ENCODE peak calls at places on chromosomes 16 and 17, in four cellular contexts. Y is Peyer's patch, A is GM23338, Z is body of pancreas. H is an unnamed sample.

GRCh38 chr17:82117139-82118090 is 19.4 kb upstream of the FASN start:
- DNase-seq in Y (no peak), A (no peak), Z (no peak), H (no peak)

GRCh38 chr16:19126300-19126699 is 12.5 kb downstream of the ITPRIPL2 start:
- DNase-seq in Y (no peak), A (no peak), Z (no peak), H (no peak)

GRCh38 chr16:85402910-85403692 is 210.0 kb upstream of the GSE1 start:
- DNase-seq in Y (no peak), A (peak), Z (peak), H (peak)

GRCh38 chr17:78432226-78432894 is 53.9 kb downstream of the PGS1 start:
- DNase-seq in Y (no peak), A (no peak), Z (peak), H (no peak)

GRCh38 chr17:2435852-2436251 is 35.0 kb upstream of the MNT start:
- DNase-seq in Y (no peak), A (peak), Z (peak), H (no peak)

GRCh38 chr16:15970743-15971434 is 21.5 kb downstream of the ABCC1 start:
- DNase-seq in Y (no peak), A (peak), Z (no peak), H (no peak)

GRCh38 chr17:73875346-73875745 is 231.1 kb upstream of the SDK2 start:
- DNase-seq in Y (no peak), A (no peak), Z (no peak), H (no peak)

GRCh38 chr17:61669522-61669921 is 78.5 kb upstream of the NACA2 start:
- DNase-seq in Y (no peak), A (no peak), Z (no peak), H (no peak)

GRCh38 chr17:78144736-78145641 is 1.2 kb upstream of the C17orf99 start:
- DNase-seq in Y (no peak), A (no peak), Z (peak), H (no peak)

GRCh38 chr17:57288034-57288752 is 31.9 kb downstream of the MSI2 start:
- DNase-seq in Y (no peak), A (no peak), Z (no peak), H (peak)

GRCh38 chr17:6479626-6480324 is 35.5 kb downstream of the PIMREG start:
- DNase-seq in Y (no peak), A (no peak), Z (no peak), H (no peak)

GRCh38 chr17:49260011-49260921 is 29.7 kb upstream of the PHOSPHO1 start:
- DNase-seq in Y (peak), A (peak), Z (peak), H (peak)

GRCh38 chr16:88071908-88072307 is 120.7 kb downstream of the BANP start:
- DNase-seq in Y (peak), A (no peak), Z (no peak), H (no peak)

GRCh38 chr16:67993207-67994036 is 5.9 kb downstream of the DPEP2 start:
- DNase-seq in Y (peak), A (peak), Z (peak), H (peak)

GRCh38 chr17:82438401-82439193 is 12.0 kb downstream of the CYBC1 start:
- DNase-seq in Y (no peak), A (no peak), Z (peak), H (no peak)

GRCh38 chr17:50272246-50272645 is 2.0 kb upstream of the TMEM92 start:
- DNase-seq in Y (peak), A (no peak), Z (no peak), H (no peak)

GRCh38 chr17:50274945-50275221 is 617 bp downstream of the TMEM92 start:
- DNase-seq in Y (no peak), A (no peak), Z (no peak), H (no peak)

GRCh38 chr17:50274142-50274944 is at the start of gene TMEM92:
- DNase-seq in Y (peak), A (peak), Z (peak), H (no peak)

GRCh38 chr17:50272711-50273653 is 1.3 kb upstream of the TMEM92 start:
- DNase-seq in Y (peak), A (peak), Z (peak), H (peak)

DNA sequence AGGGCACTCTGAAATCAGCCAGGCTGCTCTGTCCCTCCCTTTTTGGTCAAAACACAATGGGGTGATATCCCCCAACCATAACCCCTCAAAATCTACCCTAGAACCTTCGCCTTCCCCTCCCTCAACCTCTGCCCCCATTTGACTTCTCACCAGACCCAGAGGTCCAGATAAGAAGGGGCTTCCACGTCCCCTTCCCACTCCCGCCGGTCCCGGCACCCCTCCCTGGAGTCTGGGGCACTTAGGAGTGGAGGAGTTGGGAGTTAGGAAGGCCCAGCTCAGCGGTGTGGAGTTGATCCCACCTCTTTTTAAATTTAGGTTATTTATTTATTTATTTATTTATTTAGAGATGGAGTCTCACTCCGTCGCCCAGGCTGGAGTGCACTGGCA is 619 bp upstream of the TMEM92 start:
- DNase-seq in Y (peak), A (no peak), Z (no peak), H (no peak)
- H3K27ac ChIP-seq in Y (no peak), A (no peak), Z (no peak), H (no peak)

GRCh38 chr17:38674013-38674748 is 576 bp downstream of the EPOP start:
- DNase-seq in Y (peak), A (peak), Z (peak), H (peak)

GRCh38 chr17:38672788-38673713 is 1.7 kb downstream of the EPOP start:
- DNase-seq in Y (no peak), A (peak), Z (no peak), H (no peak)

GRCh38 chr17:38673714-38674012 is 1.1 kb downstream of the EPOP start:
- DNase-seq in Y (no peak), A (peak), Z (peak), H (peak)

GRCh38 chr17:38676706-38677504 is 2.1 kb upstream of the EPOP start:
- DNase-seq in Y (peak), A (peak), Z (peak), H (peak)

DNA sequence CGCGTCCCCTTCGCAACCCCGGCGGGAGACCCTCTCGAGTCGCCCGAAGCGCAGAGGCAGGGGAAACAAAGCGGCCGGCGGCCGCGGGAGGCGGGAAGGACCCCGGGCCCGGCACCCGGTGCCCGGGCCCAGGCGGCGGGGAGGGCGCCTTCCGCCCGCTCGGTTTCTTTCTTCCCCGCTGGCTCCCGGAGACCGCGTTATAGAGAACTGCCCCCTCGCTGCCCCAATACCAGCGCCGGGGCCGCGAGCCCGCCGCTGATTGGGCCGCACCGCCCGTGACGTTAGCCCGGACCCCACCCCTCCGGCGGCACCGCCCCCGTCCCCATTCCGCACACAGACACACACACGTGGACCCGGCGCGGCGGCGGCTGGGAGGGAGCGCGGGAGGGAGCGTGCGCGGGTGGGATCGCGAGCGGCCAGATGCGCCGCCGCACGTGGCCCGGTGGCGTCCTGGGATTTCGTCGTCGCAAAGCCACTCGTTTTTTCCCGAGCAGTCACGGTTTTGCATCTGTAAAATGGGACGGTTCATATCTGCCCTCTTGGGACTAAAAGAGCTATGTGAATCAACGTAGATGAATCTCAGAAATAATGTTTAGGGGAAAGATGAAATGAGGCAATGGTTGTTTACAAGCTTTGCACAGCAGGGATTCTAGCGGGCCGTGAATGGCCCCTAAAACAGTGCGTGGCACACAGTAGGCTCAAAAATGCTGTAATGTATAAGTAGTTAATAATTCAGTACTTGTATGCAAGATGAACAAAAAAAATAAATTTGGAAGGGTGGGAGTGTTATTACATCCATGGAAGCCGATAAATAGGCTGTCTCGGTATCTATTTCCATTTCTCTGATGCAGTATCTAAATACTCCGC is at the start of gene EPOP:
- DNase-seq in Y (peak), A (peak), Z (peak), H (peak)
- TF ChIP-seq CTCF in Y (no peak), A (no peak), Z (no peak), H (peak)

GRCh38 chr17:34255841-34256240 is 756 bp downstream of the CCL2 start:
- DNase-seq in Y (no peak), A (no peak), Z (no peak), H (no peak)

GRCh38 chr17:34257299-34257985 is 2.4 kb downstream of the CCL2 start:
- DNase-seq in Y (no peak), A (no peak), Z (no peak), H (no peak)

GRCh38 chr17:34254146-34254545 is 939 bp upstream of the CCL2 start:
- DNase-seq in Y (no peak), A (no peak), Z (no peak), H (no peak)

GRCh38 chr17:34254651-34255380 is at the start of gene CCL2:
- DNase-seq in Y (no peak), A (peak), Z (peak), H (peak)

DNA sequence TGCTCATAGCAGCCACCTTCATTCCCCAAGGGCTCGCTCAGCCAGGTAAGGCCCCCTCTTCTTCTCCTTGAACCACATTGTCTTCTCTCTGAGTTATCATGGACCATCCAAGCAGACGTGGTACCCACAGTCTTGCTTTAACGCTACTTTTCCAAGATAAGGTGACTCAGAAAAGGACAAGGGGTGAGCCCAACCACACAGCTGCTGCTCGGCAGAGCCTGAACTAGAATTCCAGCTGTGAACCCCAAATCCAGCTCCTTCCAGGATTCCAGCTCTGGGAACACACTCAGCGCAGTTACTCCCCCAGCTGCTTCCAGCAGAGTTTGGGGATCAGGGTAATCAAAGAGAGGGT is 272 bp downstream of the CCL2 start:
- DNase-seq in Y (no peak), A (no peak), Z (no peak), H (no peak)
- H3K27ac ChIP-seq in Y (peak), A (peak), Z (peak), H (peak)

GRCh38 chr16:17078950-17079631 is 391.7 kb downstream of the XYLT1 start:
- DNase-seq in Y (no peak), A (peak), Z (no peak), H (no peak)
- TF ChIP-seq CTCF in Y (no peak), A (peak), Z (no peak), H (no peak)

GRCh38 chr17:51374220-51374619 is 113.9 kb downstream of the UTP18 start:
- DNase-seq in Y (no peak), A (peak), Z (no peak), H (no peak)

GRCh38 chr17:51371732-51372151 is 111.4 kb downstream of the UTP18 start:
- DNase-seq in Y (no peak), A (peak), Z (peak), H (no peak)

GRCh38 chr17:51372345-51373004 is 112.1 kb downstream of the UTP18 start:
- DNase-seq in Y (no peak), A (peak), Z (no peak), H (no peak)

GRCh38 chr17:51373489-51374194 is 113.3 kb downstream of the UTP18 start:
- DNase-seq in Y (no peak), A (peak), Z (no peak), H (no peak)
- H3K27ac ChIP-seq in Y (no peak), A (peak), Z (no peak), H (no peak)

GRCh38 chr16:11506816-11507305 is 79.9 kb downstream of the LITAF start:
- DNase-seq in Y (no peak), A (no peak), Z (no peak), H (no peak)
- TF ChIP-seq CTCF in Y (no peak), A (no peak), Z (no peak), H (no peak)

H was measured in left ventricle myocardium inferior.